ENCODE peak calls at places on chromosomes 11 and 22, in four cellular contexts. E is brain microvascular endothelial cell, T is SK-N-SH, N is cardiac muscle cell. S is an unnamed sample.

GRCh38 chr11:124174001-124174400 is 9.1 kb upstream of the OR10D3 start:
- DNase-seq in E (peak; percentile 52), T (no peak), N (peak; percentile 57), S (no peak)

GRCh38 chr11:100546714-100547113 is 140.4 kb upstream of the ARHGAP42 start:
- DNase-seq in E (peak; percentile 69), T (no peak), N (peak; percentile 42), S (no peak)

GRCh38 chr22:45537734-45538181 is 35.1 kb downstream of the FBLN1 start:
- DNase-seq in E (peak; percentile 66), T (peak; percentile 66), N (no peak), S (no peak)

GRCh38 chr22:30094804-30095203 is 14.5 kb downstream of the HORMAD2 start:
- DNase-seq in E (no peak), T (no peak), N (no peak), S (no peak)

GRCh38 chr11:117816151-117816741 is 8.3 kb downstream of the FXYD2 start:
- DNase-seq in E (peak; percentile 30), T (peak; percentile 71), N (peak; percentile 64), S (peak; percentile 60)

GRCh38 chr11:99568808-99569207 is 548.1 kb downstream of the CNTN5 start:
- DNase-seq in E (no peak), T (no peak), N (no peak), S (no peak)

GRCh38 chr11:110317516-110317932 is 21.1 kb upstream of the RDX start:
- DNase-seq in E (peak; percentile 56), T (peak; percentile 62), N (peak; percentile 52), S (no peak)

GRCh38 chr11:128161994-128162393 is 425.4 kb downstream of the ETS1 start:
- DNase-seq in E (no peak), T (no peak), N (no peak), S (peak; percentile 48)

GRCh38 chr11:84543367-84544159 is 1083.6 kb downstream of the DLG2 start:
- DNase-seq in E (no peak), T (peak; percentile 8), N (no peak), S (no peak)

GRCh38 chr22:36373258-36373579 is 14.5 kb downstream of the MYH9 start:
- DNase-seq in E (no peak), T (no peak), N (no peak), S (peak; percentile 72)

GRCh38 chr11:109223441-109223840 is 198.5 kb upstream of the C11orf87 start:
- DNase-seq in E (no peak), T (no peak), N (no peak), S (no peak)

GRCh38 chr11:45097721-45098493 is 48.5 kb upstream of the PRDM11 start:
- DNase-seq in E (peak; percentile 32), T (peak; percentile 6), N (peak; percentile 93), S (no peak)

GRCh38 chr22:36860821-36861659 is at the start of gene NCF4:
- DNase-seq in E (no peak), T (no peak), N (no peak), S (peak; percentile 80)

GRCh38 chr22:45762545-45763235 is 91.1 kb downstream of the ATXN10 start:
- DNase-seq in E (no peak), T (no peak), N (no peak), S (no peak)

GRCh38 chr22:27487600-27488450 is 313.7 kb downstream of the MN1 start:
- DNase-seq in E (peak; percentile 23), T (no peak), N (no peak), S (no peak)

GRCh38 chr11:2929880-2930704 is 872 bp upstream of the PHLDA2 start:
- DNase-seq in E (peak; percentile 70), T (peak; percentile 76), N (no peak), S (peak; percentile 58)

GRCh38 chr11:116901211-116901610 is 63.8 kb upstream of the APOA1 start:
- DNase-seq in E (no peak), T (no peak), N (peak; percentile 20), S (no peak)

DNA sequence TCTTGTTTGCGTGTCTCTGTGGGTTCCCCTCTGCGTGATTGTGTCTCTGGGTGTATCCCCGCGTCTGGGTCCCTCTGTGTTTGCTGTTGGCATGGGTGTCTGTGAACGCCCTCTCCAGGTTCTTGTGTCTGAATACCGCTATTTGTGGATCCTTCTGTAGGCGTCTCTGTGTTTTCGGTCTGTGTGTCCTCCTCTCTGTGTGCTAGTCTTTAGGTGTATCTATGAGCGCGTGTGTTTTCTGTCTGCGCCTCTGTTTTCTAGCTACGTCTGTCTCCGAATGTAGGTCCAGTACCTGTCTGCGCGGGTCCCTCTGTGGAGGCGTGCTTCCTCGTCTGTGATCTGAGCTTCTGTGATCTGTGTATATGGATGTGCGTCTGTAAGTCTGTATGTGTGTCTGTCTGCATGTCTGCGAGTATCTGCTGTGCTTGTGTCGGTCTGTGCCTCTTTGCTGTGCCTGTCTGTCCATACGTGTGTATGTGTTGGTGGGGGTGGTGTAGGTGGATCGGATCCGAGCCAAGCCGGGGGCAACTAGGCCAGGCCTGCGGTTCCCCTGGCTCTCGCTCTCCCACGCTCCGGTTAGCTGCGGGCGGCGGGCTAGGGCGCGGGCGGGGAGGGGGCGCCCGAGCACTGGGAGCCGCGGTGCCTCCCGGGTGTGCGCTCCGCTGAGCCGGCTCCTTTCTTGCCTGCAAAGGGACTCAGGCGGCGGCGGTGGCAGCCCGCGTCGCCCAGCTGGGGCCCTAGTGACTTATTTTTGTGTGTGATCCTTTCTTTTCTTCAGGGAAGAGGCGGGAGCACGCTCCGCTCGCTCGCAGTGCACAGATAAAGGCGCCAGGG is 105.3 kb upstream of the E2F8 start:
- DNase-seq in E (no peak), T (peak; percentile 84), N (peak; percentile 56), S (no peak)
- TF ChIP-seq CTCF in E (no peak), T (no peak), N (peak; percentile 21), S (peak; percentile 30)

GRCh38 chr22:21657361-21658118 is 8.3 kb upstream of the PPIL2 start:
- DNase-seq in E (no peak), T (peak; percentile 95), N (peak; percentile 88), S (peak; percentile 84)
- H3K27ac ChIP-seq in E (no peak overlapping the region), T (peak overlapping the region; percentile 64), N (no peak overlapping the region), S (no peak overlapping the region)

DNA sequence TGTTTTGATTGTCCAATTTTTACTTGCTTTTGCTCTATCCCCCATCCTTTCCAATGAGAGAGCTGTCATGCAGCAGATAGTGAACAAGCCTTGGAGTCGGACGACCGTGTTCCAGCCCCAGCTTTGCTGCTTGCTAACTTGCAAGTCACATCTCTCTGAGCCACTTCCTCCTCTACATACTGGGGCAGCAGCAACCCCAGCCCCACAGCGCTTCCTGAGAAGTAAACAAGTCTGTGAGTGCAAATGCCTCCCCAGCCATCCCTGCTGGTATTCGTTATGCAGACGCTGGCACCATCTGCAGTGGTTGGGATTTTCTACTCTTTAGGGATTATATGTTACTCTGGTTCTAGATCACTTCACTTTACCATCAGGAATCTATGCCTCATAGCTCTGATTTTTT is 35.0 kb downstream of the TPBGL start:
- DNase-seq in E (no peak), T (no peak), N (no peak), S (peak; percentile 51)
- TF ChIP-seq CTCF in E (no peak), T (no peak), N (no peak), S (no peak)

GRCh38 chr11:132640952-132641351 is 891.3 kb downstream of the OPCML start:
- DNase-seq in E (no peak), T (no peak), N (no peak), S (no peak)

GRCh38 chr11:132644511-132644910 is 887.8 kb downstream of the OPCML start:
- DNase-seq in E (no peak), T (peak; percentile 10), N (no peak), S (no peak)

GRCh38 chr11:132646890-132647289 is 885.4 kb downstream of the OPCML start:
- DNase-seq in E (no peak), T (no peak), N (no peak), S (no peak)

GRCh38 chr11:132639986-132640385 is 892.3 kb downstream of the OPCML start:
- DNase-seq in E (no peak), T (no peak), N (no peak), S (no peak)

DNA sequence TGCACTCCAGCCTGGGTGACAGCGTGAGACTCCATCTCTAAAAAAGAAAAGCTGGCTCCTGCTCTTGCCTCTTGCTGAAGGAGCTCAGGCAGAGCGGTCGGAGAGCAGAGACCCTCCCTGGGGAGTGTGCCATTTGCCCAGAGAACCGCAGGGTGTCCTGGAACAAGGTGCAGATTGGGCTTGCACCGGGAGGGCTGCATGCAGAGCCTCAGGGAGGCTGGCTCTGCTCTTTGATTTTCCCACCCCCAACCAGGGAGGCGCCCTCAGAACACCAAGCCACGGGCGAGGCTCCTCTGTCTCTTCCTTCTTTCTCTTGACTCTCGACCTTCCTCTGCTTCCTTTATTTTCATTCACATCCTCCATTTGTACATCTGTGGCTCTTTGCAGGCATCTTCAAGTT is 889.1 kb downstream of the OPCML start:
- DNase-seq in E (no peak), T (no peak), N (no peak), S (no peak)
- H3K27ac ChIP-seq in E (no peak overlapping the region), T (no peak overlapping the region), N (no peak overlapping the region), S (no peak overlapping the region)

DNA sequence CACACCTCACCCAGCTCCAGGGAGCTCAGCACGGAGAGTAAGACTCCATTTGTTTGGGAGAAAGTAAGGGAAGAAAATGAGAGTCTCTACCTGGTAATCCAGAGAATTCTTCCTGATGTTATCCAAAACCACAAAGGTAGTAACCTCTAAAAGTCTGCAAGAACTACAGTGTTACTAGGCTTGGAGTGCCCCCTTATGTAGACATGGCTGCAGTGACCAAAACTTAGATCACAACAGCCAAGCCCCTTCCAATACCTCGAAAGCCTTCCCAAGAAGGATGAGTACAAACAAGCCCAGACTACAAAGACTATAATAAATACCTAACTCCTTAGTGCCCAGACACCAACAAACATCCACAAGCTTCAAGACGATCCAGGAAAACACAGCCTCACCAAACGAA is 4.9 kb downstream of the UBE2L6 start:
- DNase-seq in E (no peak), T (no peak), N (peak; percentile 22), S (no peak)
- TF ChIP-seq CTCF in E (no peak), T (no peak), N (no peak), S (no peak)

DNA sequence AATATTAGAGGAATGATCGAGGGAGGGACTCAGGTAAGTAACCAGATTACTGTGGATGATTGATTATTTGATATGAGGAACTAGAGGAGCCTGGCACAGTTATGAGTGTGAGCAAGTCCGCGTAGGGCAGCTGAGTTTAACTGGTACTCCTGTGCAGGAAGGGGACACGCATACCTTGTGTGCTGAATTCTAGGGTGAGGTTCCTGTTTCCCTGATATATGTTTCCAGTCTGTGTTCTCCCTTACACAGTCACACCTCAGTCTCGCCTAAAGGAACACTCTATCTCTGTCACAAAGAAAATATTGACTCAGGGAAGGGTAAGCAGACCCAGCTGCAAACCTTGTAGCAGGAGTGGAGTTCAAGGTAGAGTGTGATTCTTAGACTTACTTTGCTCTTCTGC is 17.4 kb downstream of the SGSM3 start:
- DNase-seq in E (no peak), T (no peak), N (no peak), S (no peak)
- H3K27ac ChIP-seq in E (no peak overlapping the region), T (no peak overlapping the region), N (no peak overlapping the region), S (no peak overlapping the region)

DNA sequence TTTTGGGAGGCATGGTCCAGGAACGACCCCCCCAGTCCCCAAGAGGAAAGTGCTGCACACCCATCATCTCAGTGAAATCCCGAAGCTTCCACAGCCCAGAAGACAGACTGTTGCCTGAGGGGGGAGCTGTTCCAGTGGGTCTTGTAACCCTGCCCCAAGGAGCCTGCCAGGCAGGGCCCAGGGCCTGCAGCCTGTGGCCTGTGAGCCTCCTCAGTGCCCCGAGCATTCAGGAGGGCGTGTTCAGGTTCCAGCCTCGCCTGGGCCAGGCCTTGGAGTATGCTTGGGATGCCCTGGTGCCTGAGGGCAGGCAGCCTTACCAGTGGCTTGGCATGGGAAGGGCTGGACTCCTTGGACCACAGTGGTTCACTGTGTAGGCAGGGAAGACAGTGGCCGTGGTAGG is 18.0 kb upstream of the CABP2 start:
- DNase-seq in E (no peak), T (no peak), N (no peak), S (no peak)
- TF ChIP-seq CTCF in E (peak; percentile 19), T (no peak), N (no peak), S (no peak)